ENCODE peak calls at places on chromosomes 3 and 15, in ten cellular contexts. J is SK-N-SH, G is ovary, Z is H1, Y is suprapubic skin, R is tibial nerve, Q is K562, A is sigmoid colon, E is stomach, H is HepG2. D is an unnamed sample.
A peak's percentile ranks its signal among the peaks of the same experiment; 100 is the strongest.

GRCh38 chr3:50649451-50649931 is 25.2 kb upstream of the DOCK3 start:
- DNase-seq in J (no peak), G (no peak), Z (no peak), Y (no peak), R (no peak), Q (no peak), A (no peak), E (no peak), H (no peak), D (no peak)

GRCh38 chr3:26768068-26768651 is 145.6 kb downstream of the LRRC3B start:
- DNase-seq in J (no peak), G (no peak), Z (no peak), Y (no peak), R (no peak), Q (no peak), A (no peak), E (no peak), H (no peak), D (no peak)

GRCh38 chr3:12423918-12424634 is 60.2 kb upstream of the TSEN2 start:
- DNase-seq in J (peak; percentile 40), G (no peak), Z (peak; percentile 7), Y (no peak), R (no peak), Q (no peak), A (no peak), E (peak; percentile 48), H (no peak), D (no peak)

GRCh38 chr15:64460737-64461576 is 579 bp downstream of the ZNF609 start:
- DNase-seq in J (peak; percentile 65), G (peak; percentile 59), Z (peak; percentile 54), Y (no peak), R (no peak), Q (peak; percentile 52), A (peak; percentile 72), E (no peak), H (peak; percentile 66), D (no peak)

GRCh38 chr15:89531796-89532537 is 35.6 kb upstream of the RHCG start:
- DNase-seq in J (no peak), G (no peak), Z (no peak), Y (no peak), R (no peak), Q (no peak), A (no peak), E (no peak), H (no peak), D (peak; percentile 79)

GRCh38 chr3:106345353-106346027 is 476.7 kb upstream of the CBLB start:
- DNase-seq in J (no peak), G (no peak), Z (no peak), Y (no peak), R (no peak), Q (no peak), A (no peak), E (no peak), H (no peak), D (no peak)

GRCh38 chr15:91302588-91303439 is 202.8 kb downstream of the SV2B start:
- DNase-seq in J (peak; percentile 83), G (peak; percentile 23), Z (peak; percentile 52), Y (no peak), R (no peak), Q (peak; percentile 57), A (no peak), E (no peak), H (peak; percentile 45), D (no peak)

GRCh38 chr3:49007068-49007770 is at the start of gene WDR6:
- DNase-seq in J (peak; percentile 98), G (peak; percentile 98), Z (peak; percentile 96), Y (peak; percentile 98), R (peak; percentile 94), Q (peak; percentile 97), A (peak; percentile 99), E (peak; percentile 99), H (peak; percentile 95), D (peak; percentile 99)

GRCh38 chr15:98776607-98777281 is 128.4 kb downstream of the IGF1R start:
- DNase-seq in J (no peak), G (peak; percentile 82), Z (no peak), Y (no peak), R (peak; percentile 32), Q (peak; percentile 61), A (no peak), E (peak; percentile 58), H (peak; percentile 78), D (no peak)

GRCh38 chr15:65421360-65422215 is 1.2 kb downstream of the IGDCC4 start:
- DNase-seq in J (peak; percentile 62), G (peak; percentile 80), Z (peak; percentile 90), Y (peak; percentile 79), R (no peak), Q (peak; percentile 79), A (peak; percentile 66), E (no peak), H (no peak), D (no peak)

GRCh38 chr3:8629151-8630021 is 15.2 kb downstream of the SSUH2 start:
- DNase-seq in J (no peak), G (no peak), Z (no peak), Y (peak; percentile 93), R (peak; percentile 35), Q (peak; percentile 85), A (peak; percentile 71), E (peak; percentile 76), H (no peak), D (no peak)

GRCh38 chr3:40387001-40387894 is at the start of gene ENTPD3:
- DNase-seq in J (peak; percentile 46), G (peak; percentile 25), Z (peak; percentile 77), Y (no peak), R (no peak), Q (peak; percentile 82), A (no peak), E (peak; percentile 64), H (no peak), D (no peak)

GRCh38 chr3:126435456-126436315 is 40.0 kb downstream of the ZXDC start:
- DNase-seq in J (no peak), G (peak; percentile 7), Z (no peak), Y (no peak), R (no peak), Q (no peak), A (peak; percentile 58), E (peak; percentile 16), H (no peak), D (no peak)

GRCh38 chr3:10357592-10358308 is 36.8 kb upstream of the SEC13 start:
- DNase-seq in J (no peak), G (no peak), Z (no peak), Y (no peak), R (no peak), Q (no peak), A (no peak), E (no peak), H (no peak), D (no peak)

GRCh38 chr15:92893200-92893599 is 6.9 kb upstream of the CHD2 start:
- DNase-seq in J (no peak), G (no peak), Z (no peak), Y (no peak), R (no peak), Q (no peak), A (no peak), E (no peak), H (no peak), D (no peak)
- H3K36me3 ChIP-seq in J (peaks cover 72% of the 10 kb centered on the region), G (no peaks in the 10 kb centered on the region), Z (peaks cover 30% of the 10 kb centered on the region), Y (peaks cover 64% of the 10 kb centered on the region), R (peaks cover 59% of the 10 kb centered on the region), Q (peaks cover 97% of the 10 kb centered on the region), A (peaks cover 41% of the 10 kb centered on the region), E (peaks cover 81% of the 10 kb centered on the region), H (peaks cover 70% of the 10 kb centered on the region), D (peaks cover 36% of the 10 kb centered on the region)

DNA sequence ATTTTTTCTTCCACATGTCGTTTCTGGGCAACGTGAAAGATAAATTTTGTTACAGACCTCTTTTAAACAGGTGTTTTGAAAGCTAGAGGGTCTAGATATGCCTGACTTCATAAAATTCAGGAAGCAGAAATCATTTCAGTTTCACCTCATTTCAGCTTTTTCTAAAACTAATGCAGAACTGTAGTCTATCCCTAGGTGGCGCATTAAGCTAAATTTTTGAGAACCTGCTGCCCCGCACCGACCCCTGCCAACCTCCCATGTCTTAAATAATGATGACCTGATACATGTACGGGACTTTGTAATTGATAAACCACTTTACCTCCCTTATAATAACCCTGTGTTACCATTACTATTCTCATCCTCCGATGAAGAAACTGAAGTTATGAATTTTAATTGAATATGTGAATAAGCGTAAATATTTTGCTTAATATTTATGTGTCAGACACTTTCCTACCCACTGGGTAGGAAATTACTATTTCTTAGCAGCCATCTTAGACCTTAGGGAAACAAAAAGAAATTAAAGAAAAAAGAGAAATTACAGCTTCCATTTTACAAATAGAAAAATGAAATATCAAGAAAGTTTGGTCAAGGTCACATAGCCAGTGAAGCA is 78.7 kb upstream of the GCNT3 start:
- DNase-seq in J (peak; percentile 50), G (peak; percentile 31), Z (no peak), Y (no peak), R (no peak), Q (peak; percentile 52), A (peak; percentile 14), E (peak; percentile 25), H (peak; percentile 41), D (no peak)
- TF ChIP-seq EP300 in J (no peak), G (no peak), Z (no peak), Y (no peak), R (no peak), Q (no peak), A (no peak), E (no peak), H (no peak), D (no peak)

GRCh38 chr3:157159762-157160651 is at the start of gene CCNL1:
- DNase-seq in J (peak; percentile 94), G (peak; percentile 99), Z (peak; percentile 94), Y (peak; percentile 98), R (peak; percentile 95), Q (peak; percentile 98), A (peak; percentile 99), E (peak; percentile 98), H (peak; percentile 88), D (peak; percentile 99)

GRCh38 chr3:157159037-157159761 is 748 bp downstream of the CCNL1 start:
- DNase-seq in J (peak; percentile 75), G (peak; percentile 74), Z (peak; percentile 79), Y (peak; percentile 87), R (no peak), Q (peak; percentile 74), A (peak; percentile 82), E (peak; percentile 64), H (peak; percentile 69), D (no peak)

GRCh38 chr3:157155591-157155990 is 4.4 kb downstream of the CCNL1 start:
- DNase-seq in J (no peak), G (no peak), Z (no peak), Y (no peak), R (no peak), Q (no peak), A (no peak), E (no peak), H (no peak), D (no peak)

GRCh38 chr3:157156844-157157635 is 2.9 kb downstream of the CCNL1 start:
- DNase-seq in J (no peak), G (no peak), Z (no peak), Y (no peak), R (no peak), Q (peak; percentile 41), A (no peak), E (no peak), H (peak; percentile 15), D (no peak)

GRCh38 chr3:157157836-157158235 is 2.1 kb downstream of the CCNL1 start:
- DNase-seq in J (no peak), G (no peak), Z (no peak), Y (no peak), R (no peak), Q (no peak), A (no peak), E (no peak), H (no peak), D (no peak)
- H3K36me3 ChIP-seq in J (peaks cover 61% of the 10 kb centered on the region), G (no peaks in the 10 kb centered on the region), Z (peaks cover 43% of the 10 kb centered on the region), Y (peaks cover 42% of the 10 kb centered on the region), R (peaks cover 43% of the 10 kb centered on the region), Q (peaks cover 64% of the 10 kb centered on the region), A (peaks cover 11% of the 10 kb centered on the region), E (peaks cover 60% of the 10 kb centered on the region), H (peaks cover 54% of the 10 kb centered on the region), D (peaks cover 11% of the 10 kb centered on the region)

GRCh38 chr3:146814601-146815315 is 209.6 kb upstream of the PLSCR5 start:
- DNase-seq in J (no peak), G (no peak), Z (no peak), Y (no peak), R (no peak), Q (no peak), A (no peak), E (no peak), H (no peak), D (no peak)
- TF ChIP-seq EP300 in J (no peak), G (no peak), Z (no peak), Y (no peak), R (no peak), Q (no peak), A (no peak), E (no peak), H (no peak), D (no peak)